ENCODE peak calls at places on chromosomes 4 and X, in four cellular contexts. H is keratinocyte, I is RWPE1, R is ovary. O is an unnamed sample.

GRCh38 chrX:135977611-135978010 is 3.8 kb upstream of the MMGT1 start:
- DNase-seq in H (no peak), I (no peak), R (no peak), O (no peak)

GRCh38 chr4:152780267-152780811 is 585 bp downstream of the ARFIP1 start:
- DNase-seq in H (peak; percentile 30), I (peak; percentile 28), R (no peak), O (no peak)

GRCh38 chr4:106985830-106986229 is 50.3 kb downstream of the DKK2 start:
- DNase-seq in H (no peak), I (no peak), R (no peak), O (no peak)

GRCh38 chrX:19440713-19441112 is 74.6 kb downstream of the MAP3K15 start:
- DNase-seq in H (no peak), I (no peak), R (no peak), O (no peak)

GRCh38 chrX:53435997-53436396 is 1.8 kb upstream of the HSD17B10 start:
- DNase-seq in H (no peak), I (peak; percentile 64), R (peak; percentile 58), O (peak; percentile 50)

GRCh38 chr4:763191-763810 is 57.7 kb downstream of the PCGF3 start:
- DNase-seq in H (no peak), I (no peak), R (no peak), O (no peak)

GRCh38 chr4:7111441-7111840 is 43.6 kb upstream of the GRPEL1 start:
- DNase-seq in H (no peak), I (no peak), R (no peak), O (no peak)

GRCh38 chrX:41308884-41309655 is 24.9 kb upstream of the DDX3X start:
- DNase-seq in H (no peak), I (no peak), R (no peak), O (no peak)

GRCh38 chr4:38759077-38759789 is 23.6 kb downstream of the TLR10 start:
- DNase-seq in H (no peak), I (peak; percentile 42), R (peak; percentile 70), O (peak; percentile 39)

GRCh38 chrX:40147399-40148188 is 49.8 kb upstream of the BCOR start:
- DNase-seq in H (no peak), I (no peak), R (no peak), O (no peak)

GRCh38 chrX:140572724-140573123 is 67.9 kb upstream of the SOX3 start:
- DNase-seq in H (no peak), I (peak; percentile 1), R (no peak), O (peak; percentile 34)

GRCh38 chr4:186724048-186724860 is 598 bp upstream of the FAT1 start:
- DNase-seq in H (no peak), I (peak; percentile 30), R (peak; percentile 75), O (peak; percentile 32)

GRCh38 chrX:138349351-138349750 is 362.2 kb downstream of the FGF13 start:
- DNase-seq in H (no peak), I (no peak), R (no peak), O (no peak)

GRCh38 chr4:22987861-22988260 is 295.1 kb downstream of the GBA3 start:
- DNase-seq in H (no peak), I (no peak), R (no peak), O (no peak)

GRCh38 chrX:19640063-19640462 is 124.8 kb upstream of the MAP3K15 start:
- DNase-seq in H (no peak), I (no peak), R (no peak), O (no peak)

GRCh38 chr4:151676301-151676700 is 84.5 kb downstream of the GATB start:
- DNase-seq in H (no peak), I (peak; percentile 64), R (no peak), O (no peak)

GRCh38 chrX:136861877-136862276 is 18.6 kb downstream of the RBMX start:
- DNase-seq in H (no peak), I (no peak), R (no peak), O (no peak)

GRCh38 chrX:8037593-8038348 is 110.6 kb upstream of the PNPLA4 start:
- DNase-seq in H (no peak), I (no peak), R (no peak), O (no peak)

GRCh38 chrX:1537031-1537715 is at the start of gene P2RY8:
- DNase-seq in H (no peak), I (no peak), R (peak; percentile 64), O (no peak)

GRCh38 chr4:186712690-186713089 is 11.0 kb downstream of the FAT1 start:
- DNase-seq in H (no peak), I (no peak), R (no peak), O (no peak)

GRCh38 chrX:150035531-150035930 is 97.2 kb upstream of the EOLA2 start:
- DNase-seq in H (no peak), I (no peak), R (no peak), O (no peak)

GRCh38 chrX:103607385-103608304 is at the start of gene TCEAL3:
- DNase-seq in H (no peak), I (no peak), R (peak; percentile 81), O (peak; percentile 30)

GRCh38 chrX:77436682-77437081 is 10.5 kb upstream of the FGF16 start:
- DNase-seq in H (no peak), I (no peak), R (no peak), O (no peak)

GRCh38 chrX:132822634-132823012 is 135.8 kb downstream of the HS6ST2 start:
- DNase-seq in H (no peak), I (no peak), R (no peak), O (no peak)

GRCh38 chr4:80295841-80296240 is 29.4 kb downstream of the FGF5 start:
- DNase-seq in H (no peak), I (no peak), R (no peak), O (no peak)

GRCh38 chrX:65643046-65643785 is 24.2 kb upstream of the MSN start:
- DNase-seq in H (peak; percentile 58), I (peak; percentile 36), R (no peak), O (no peak)

DNA sequence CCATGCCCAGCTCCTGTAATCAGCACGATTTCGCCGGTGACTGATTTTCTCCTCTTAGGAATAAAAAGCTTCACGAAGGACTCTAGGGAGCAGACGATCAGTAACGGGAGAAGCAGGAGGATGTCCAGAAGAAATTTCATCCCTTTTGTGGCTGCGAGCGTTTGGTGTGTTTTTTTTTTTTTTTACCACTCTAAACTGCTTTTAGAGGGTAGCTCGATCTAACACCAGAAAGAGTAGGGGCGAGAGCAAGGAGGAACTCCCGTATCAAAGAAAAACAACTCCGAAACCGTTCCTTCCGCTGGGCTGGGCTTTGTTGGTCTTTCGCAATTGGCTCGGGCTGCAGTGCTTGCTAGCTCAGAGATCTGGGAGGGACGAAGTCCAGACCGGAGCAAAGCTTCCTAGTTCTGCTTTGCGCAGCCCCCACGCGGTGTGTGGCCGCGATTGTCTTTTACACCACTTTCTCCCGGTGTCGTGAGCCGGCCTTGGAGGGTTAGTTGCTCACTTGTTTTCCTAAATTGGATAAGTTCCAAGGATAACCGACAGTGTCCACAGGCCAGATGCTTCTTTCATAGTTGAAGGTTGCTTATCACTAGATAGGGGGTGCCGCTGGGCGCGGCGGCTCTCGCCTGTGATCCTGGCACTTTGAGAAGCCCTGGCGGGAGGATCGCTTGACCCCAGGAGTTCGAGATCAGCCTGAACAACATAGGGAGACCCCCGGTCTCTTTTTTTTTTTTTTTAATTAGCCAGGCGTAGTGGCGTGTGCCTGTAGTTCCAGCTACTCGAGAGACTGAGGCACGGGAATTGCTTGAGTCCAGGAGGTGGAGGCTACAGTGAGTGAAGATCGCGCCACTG is at the start of gene HSD17B11:
- DNase-seq in H (no peak), I (peak; percentile 91), R (peak; percentile 88), O (peak; percentile 59)
- TF ChIP-seq CTCF in H (peak; percentile 13), I (no peak), R (no peak), O (no peak)

DNA sequence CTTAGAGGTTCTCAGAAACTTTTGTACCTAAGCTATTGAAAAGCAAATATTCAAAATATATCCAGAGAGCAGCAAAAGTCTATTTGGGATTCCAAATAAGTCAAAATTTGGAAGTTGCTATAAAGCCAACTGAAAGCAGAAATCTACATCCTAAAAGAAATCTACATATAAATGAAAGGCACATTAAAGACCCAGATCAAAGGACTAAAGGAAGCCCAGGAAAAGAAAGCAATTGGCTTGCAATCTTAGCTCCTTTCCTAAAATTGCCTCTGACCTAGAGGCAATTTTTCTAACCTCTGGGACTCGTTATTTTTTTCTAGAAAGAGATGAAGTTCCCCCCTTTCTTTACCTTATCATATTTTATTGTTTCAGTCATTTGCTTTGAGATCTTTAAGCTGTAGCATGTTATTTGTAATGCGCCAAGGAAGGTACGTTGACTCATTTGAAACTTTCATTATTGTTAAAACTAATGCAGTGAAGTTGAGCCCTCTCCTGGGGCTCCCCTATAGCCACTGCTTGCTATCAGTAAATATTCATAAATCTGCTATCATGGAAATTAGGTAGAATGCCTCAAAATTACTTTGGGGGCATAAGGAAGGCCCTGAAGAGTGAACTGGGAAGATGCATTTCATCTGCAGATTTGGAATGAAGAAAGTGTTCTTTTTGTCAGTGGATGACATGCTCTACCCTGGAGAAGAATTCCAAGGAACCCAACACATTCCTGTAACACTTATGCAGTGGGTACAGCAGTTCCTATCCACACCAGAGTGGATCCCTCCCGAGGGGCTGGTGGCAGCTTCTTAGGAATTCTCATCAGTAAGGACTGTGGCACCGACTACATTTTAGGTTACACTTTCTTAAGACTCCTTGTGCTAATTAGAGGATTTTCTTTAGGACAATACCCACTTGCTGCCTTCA is 177.8 kb upstream of the IGFBP7 start:
- DNase-seq in H (no peak), I (no peak), R (no peak), O (no peak)
- TF ChIP-seq CTCF in H (no peak), I (no peak), R (no peak), O (no peak)

GRCh38 chrX:10254746-10255145 is 98.0 kb downstream of the CLCN4 start:
- DNase-seq in H (no peak), I (no peak), R (no peak), O (no peak)
- TF ChIP-seq CTCF in H (peak; percentile 43), I (no peak), R (no peak), O (no peak)

GRCh38 chr4:125315571-125316390 is 1.0 kb downstream of the FAT4 start:
- DNase-seq in H (no peak), I (peak; percentile 31), R (peak; percentile 71), O (peak; percentile 45)

GRCh38 chr4:125316391-125316780 is 1.6 kb downstream of the FAT4 start:
- DNase-seq in H (no peak), I (peak; percentile 34), R (no peak), O (peak; percentile 9)

GRCh38 chr4:125319311-125319710 is 4.6 kb downstream of the FAT4 start:
- DNase-seq in H (no peak), I (no peak), R (no peak), O (no peak)

GRCh38 chr4:125316781-125317525 is 2.2 kb downstream of the FAT4 start:
- DNase-seq in H (no peak), I (no peak), R (peak; percentile 53), O (peak; percentile 14)

GRCh38 chr4:125317526-125317880 is 2.7 kb downstream of the FAT4 start:
- DNase-seq in H (no peak), I (no peak), R (no peak), O (peak; percentile 12)
- TF ChIP-seq CTCF in H (peak; percentile 65), I (peak; percentile 21), R (no peak), O (peak; percentile 63)